ENCODE peak calls at places on chromosomes 6 and 20, in six cellular contexts. One of them, this sample, is unnamed.

GRCh38 chr20:32982617-32983458 is 21.4 kb downstream of the SUN5 start:
- DNase-seq in fibroblast of pulmonary artery: no peak
- DNase-seq in heart right ventricle: peak; percentile 35
- DNase-seq in A673: peak; percentile 7
- DNase-seq in ascending aorta: no peak
- DNase-seq in A549: no peak
- DNase-seq in this sample: no peak

GRCh38 chr6:1749041-1749440 is 139.3 kb downstream of the FOXC1 start:
- DNase-seq in A549: no peak
- DNase-seq in ascending aorta: no peak
- DNase-seq in heart right ventricle: no peak
- DNase-seq in fibroblast of pulmonary artery: no peak
- DNase-seq in A673: no peak
- DNase-seq in this sample: no peak

GRCh38 chr6:165573671-165574070 is 89.4 kb downstream of the PDE10A start:
- DNase-seq in A549: peak; percentile 34
- DNase-seq in ascending aorta: no peak
- DNase-seq in fibroblast of pulmonary artery: peak; percentile 99
- DNase-seq in heart right ventricle: peak; percentile 57
- DNase-seq in A673: peak; percentile 10
- DNase-seq in this sample: peak; percentile 52

GRCh38 chr6:52994031-52994788 is 874 bp downstream of the GSTA4 start:
- DNase-seq in heart right ventricle: peak; percentile 20
- DNase-seq in A673: peak; percentile 53
- DNase-seq in ascending aorta: no peak
- DNase-seq in A549: peak; percentile 5
- DNase-seq in fibroblast of pulmonary artery: peak; percentile 39
- DNase-seq in this sample: no peak

GRCh38 chr20:40251284-40251932 is 437.6 kb downstream of the MAFB start:
- DNase-seq in fibroblast of pulmonary artery: peak; percentile 16
- DNase-seq in ascending aorta: no peak
- DNase-seq in heart right ventricle: no peak
- DNase-seq in A549: peak; percentile 4
- DNase-seq in A673: peak; percentile 78
- DNase-seq in this sample: no peak

GRCh38 chr6:63553208-63553607 is 19.1 kb upstream of the LOC128125822 start:
- DNase-seq in heart right ventricle: no peak
- DNase-seq in fibroblast of pulmonary artery: no peak
- DNase-seq in ascending aorta: no peak
- DNase-seq in A549: no peak
- DNase-seq in A673: no peak
- DNase-seq in this sample: no peak

GRCh38 chr6:144415014-144415413 is 129.9 kb downstream of the UTRN start:
- DNase-seq in A549: peak; percentile 21
- DNase-seq in A673: no peak
- DNase-seq in ascending aorta: no peak
- DNase-seq in fibroblast of pulmonary artery: peak; percentile 76
- DNase-seq in heart right ventricle: no peak
- DNase-seq in this sample: peak; percentile 73

GRCh38 chr6:130758818-130759217 is 68.4 kb upstream of the SMLR1 start:
- DNase-seq in heart right ventricle: no peak
- DNase-seq in fibroblast of pulmonary artery: no peak
- DNase-seq in A673: no peak
- DNase-seq in A549: no peak
- DNase-seq in ascending aorta: no peak
- DNase-seq in this sample: no peak

GRCh38 chr20:33009214-33010132 is 2.0 kb downstream of the BPIFB2 start:
- DNase-seq in heart right ventricle: no peak
- DNase-seq in A673: no peak
- DNase-seq in ascending aorta: no peak
- DNase-seq in A549: no peak
- DNase-seq in fibroblast of pulmonary artery: no peak
- DNase-seq in this sample: no peak

GRCh38 chr6:56399250-56399671 is 151.9 kb upstream of the COL21A1 start:
- DNase-seq in A673: no peak
- DNase-seq in A549: peak; percentile 7
- DNase-seq in fibroblast of pulmonary artery: peak; percentile 23
- DNase-seq in ascending aorta: no peak
- DNase-seq in heart right ventricle: no peak
- DNase-seq in this sample: no peak

GRCh38 chr20:32829291-32830005 is 9.7 kb downstream of the MAPRE1 start:
- DNase-seq in A673: no peak
- DNase-seq in A549: no peak
- DNase-seq in ascending aorta: no peak
- DNase-seq in heart right ventricle: no peak
- DNase-seq in fibroblast of pulmonary artery: no peak
- DNase-seq in this sample: no peak

GRCh38 chr6:21679761-21680265 is 86.3 kb downstream of the SOX4 start:
- DNase-seq in fibroblast of pulmonary artery: peak; percentile 88
- DNase-seq in ascending aorta: no peak
- DNase-seq in heart right ventricle: no peak
- DNase-seq in A549: peak; percentile 16
- DNase-seq in A673: no peak
- DNase-seq in this sample: peak; percentile 25

GRCh38 chr6:28769626-28770402 is 154.0 kb downstream of the TRIM27 start:
- DNase-seq in fibroblast of pulmonary artery: peak; percentile 24
- DNase-seq in A673: peak; percentile 51
- DNase-seq in ascending aorta: no peak
- DNase-seq in heart right ventricle: no peak
- DNase-seq in A549: peak; percentile 35
- DNase-seq in this sample: no peak

GRCh38 chr6:134701301-134701700 is 248.6 kb downstream of the ALDH8A1 start:
- DNase-seq in ascending aorta: no peak
- DNase-seq in fibroblast of pulmonary artery: no peak
- DNase-seq in A673: no peak
- DNase-seq in heart right ventricle: no peak
- DNase-seq in A549: no peak
- DNase-seq in this sample: no peak

GRCh38 chr20:62427172-62428007 is at the start of gene RBBP8NL:
- DNase-seq in A549: no peak
- DNase-seq in heart right ventricle: no peak
- DNase-seq in A673: no peak
- DNase-seq in ascending aorta: no peak
- DNase-seq in fibroblast of pulmonary artery: no peak
- DNase-seq in this sample: no peak

GRCh38 chr6:111248789-111249188 is 161.5 kb downstream of the SLC16A10 start:
- DNase-seq in A549: no peak
- DNase-seq in ascending aorta: no peak
- DNase-seq in heart right ventricle: no peak
- DNase-seq in A673: no peak
- DNase-seq in fibroblast of pulmonary artery: no peak
- DNase-seq in this sample: no peak

GRCh38 chr6:12356431-12356830 is 66.3 kb downstream of the EDN1 start:
- DNase-seq in heart right ventricle: no peak
- DNase-seq in fibroblast of pulmonary artery: no peak
- DNase-seq in A549: no peak
- DNase-seq in ascending aorta: no peak
- DNase-seq in A673: no peak
- DNase-seq in this sample: no peak

GRCh38 chr6:38714239-38715015 is 684 bp upstream of the DNAH8 start:
- DNase-seq in ascending aorta: no peak
- DNase-seq in A549: no peak
- DNase-seq in A673: no peak
- DNase-seq in fibroblast of pulmonary artery: no peak
- DNase-seq in heart right ventricle: no peak
- DNase-seq in this sample: no peak

GRCh38 chr20:33719277-33719988 is 677 bp downstream of the PXMP4 start:
- DNase-seq in fibroblast of pulmonary artery: no peak
- DNase-seq in ascending aorta: no peak
- DNase-seq in heart right ventricle: no peak
- DNase-seq in A549: no peak
- DNase-seq in A673: no peak
- DNase-seq in this sample: no peak

GRCh38 chr6:114520976-114521375 is 178.2 kb upstream of the HS3ST5 start:
- DNase-seq in ascending aorta: no peak
- DNase-seq in heart right ventricle: no peak
- DNase-seq in A673: no peak
- DNase-seq in fibroblast of pulmonary artery: no peak
- DNase-seq in A549: no peak
- DNase-seq in this sample: no peak

GRCh38 chr6:138105880-138106664 is 1.1 kb downstream of the PERP start:
- DNase-seq in A673: no peak
- DNase-seq in A549: no peak
- DNase-seq in heart right ventricle: no peak
- DNase-seq in ascending aorta: no peak
- DNase-seq in fibroblast of pulmonary artery: no peak
- DNase-seq in this sample: no peak

GRCh38 chr6:121759370-121759769 is 323.9 kb downstream of the GJA1 start:
- DNase-seq in ascending aorta: no peak
- DNase-seq in A549: no peak
- DNase-seq in heart right ventricle: no peak
- DNase-seq in fibroblast of pulmonary artery: no peak
- DNase-seq in A673: no peak
- DNase-seq in this sample: no peak

GRCh38 chr20:58421497-58421850 is 32.4 kb downstream of the VAPB start:
- DNase-seq in ascending aorta: no peak
- DNase-seq in A549: no peak
- DNase-seq in fibroblast of pulmonary artery: no peak
- DNase-seq in heart right ventricle: no peak
- DNase-seq in A673: no peak
- DNase-seq in this sample: no peak

GRCh38 chr20:1440024-1440423 is 26.6 kb downstream of the NSFL1C start:
- DNase-seq in fibroblast of pulmonary artery: peak; percentile 26
- DNase-seq in A673: peak; percentile 36
- DNase-seq in A549: no peak
- DNase-seq in heart right ventricle: no peak
- DNase-seq in ascending aorta: no peak
- DNase-seq in this sample: no peak

GRCh38 chr20:20443509-20443908 is 75.6 kb downstream of the INSM1 start:
- DNase-seq in fibroblast of pulmonary artery: no peak
- DNase-seq in A549: no peak
- DNase-seq in heart right ventricle: no peak
- DNase-seq in A673: no peak
- DNase-seq in ascending aorta: no peak
- DNase-seq in this sample: no peak

GRCh38 chr6:33439956-33440648 is 14.3 kb upstream of the ZBTB9 start:
- DNase-seq in A549: no peak
- DNase-seq in ascending aorta: no peak
- DNase-seq in fibroblast of pulmonary artery: no peak
- DNase-seq in heart right ventricle: no peak
- DNase-seq in A673: no peak
- DNase-seq in this sample: no peak

GRCh38 chr6:134416501-134417154 is 98.7 kb upstream of the SGK1 start:
- DNase-seq in A549: no peak
- DNase-seq in ascending aorta: no peak
- DNase-seq in heart right ventricle: no peak
- DNase-seq in fibroblast of pulmonary artery: peak; percentile 42
- DNase-seq in A673: no peak
- DNase-seq in this sample: no peak

GRCh38 chr20:13344671-13345070 is 123.6 kb downstream of the ISM1 start:
- DNase-seq in A549: no peak
- DNase-seq in A673: no peak
- DNase-seq in heart right ventricle: no peak
- DNase-seq in fibroblast of pulmonary artery: no peak
- DNase-seq in ascending aorta: no peak
- DNase-seq in this sample: no peak

GRCh38 chr20:13342469-13343242 is 121.6 kb downstream of the ISM1 start:
- DNase-seq in A549: no peak
- DNase-seq in ascending aorta: no peak
- DNase-seq in heart right ventricle: no peak
- DNase-seq in fibroblast of pulmonary artery: no peak
- DNase-seq in A673: no peak
- DNase-seq in this sample: no peak

GRCh38 chr20:13353261-13353945 is 132.3 kb downstream of the ISM1 start:
- DNase-seq in fibroblast of pulmonary artery: no peak
- DNase-seq in ascending aorta: no peak
- DNase-seq in A673: peak; percentile 93
- DNase-seq in A549: no peak
- DNase-seq in heart right ventricle: no peak
- DNase-seq in this sample: no peak

GRCh38 chr20:13349240-13349604 is 128.1 kb downstream of the ISM1 start:
- DNase-seq in ascending aorta: no peak
- DNase-seq in heart right ventricle: no peak
- DNase-seq in fibroblast of pulmonary artery: no peak
- DNase-seq in A673: no peak
- DNase-seq in A549: no peak
- DNase-seq in this sample: no peak

GRCh38 chr20:13348301-13349239 is 127.5 kb downstream of the ISM1 start:
- DNase-seq in fibroblast of pulmonary artery: peak; percentile 10
- DNase-seq in heart right ventricle: no peak
- DNase-seq in ascending aorta: no peak
- DNase-seq in A673: no peak
- DNase-seq in A549: no peak
- DNase-seq in this sample: no peak
- H3K4me3 ChIP-seq in fibroblast of pulmonary artery: no peak overlapping the region
- H3K4me3 ChIP-seq in heart right ventricle: no peak overlapping the region
- H3K4me3 ChIP-seq in ascending aorta: no peak overlapping the region
- H3K4me3 ChIP-seq in A673: no peak overlapping the region
- H3K4me3 ChIP-seq in A549: no peak overlapping the region
- H3K4me3 ChIP-seq in this sample: no peak overlapping the region

GRCh38 chr6:159045826-159046225 is 1.0 kb upstream of the TAGAP start:
- DNase-seq in ascending aorta: no peak
- DNase-seq in fibroblast of pulmonary artery: no peak
- DNase-seq in A549: no peak
- DNase-seq in heart right ventricle: no peak
- DNase-seq in A673: no peak
- DNase-seq in this sample: no peak
- H3K4me3 ChIP-seq in ascending aorta: no peak overlapping the region
- H3K4me3 ChIP-seq in fibroblast of pulmonary artery: no peak overlapping the region
- H3K4me3 ChIP-seq in A549: no peak overlapping the region
- H3K4me3 ChIP-seq in heart right ventricle: no peak overlapping the region
- H3K4me3 ChIP-seq in A673: no peak overlapping the region
- H3K4me3 ChIP-seq in this sample: no peak overlapping the region

DNA sequence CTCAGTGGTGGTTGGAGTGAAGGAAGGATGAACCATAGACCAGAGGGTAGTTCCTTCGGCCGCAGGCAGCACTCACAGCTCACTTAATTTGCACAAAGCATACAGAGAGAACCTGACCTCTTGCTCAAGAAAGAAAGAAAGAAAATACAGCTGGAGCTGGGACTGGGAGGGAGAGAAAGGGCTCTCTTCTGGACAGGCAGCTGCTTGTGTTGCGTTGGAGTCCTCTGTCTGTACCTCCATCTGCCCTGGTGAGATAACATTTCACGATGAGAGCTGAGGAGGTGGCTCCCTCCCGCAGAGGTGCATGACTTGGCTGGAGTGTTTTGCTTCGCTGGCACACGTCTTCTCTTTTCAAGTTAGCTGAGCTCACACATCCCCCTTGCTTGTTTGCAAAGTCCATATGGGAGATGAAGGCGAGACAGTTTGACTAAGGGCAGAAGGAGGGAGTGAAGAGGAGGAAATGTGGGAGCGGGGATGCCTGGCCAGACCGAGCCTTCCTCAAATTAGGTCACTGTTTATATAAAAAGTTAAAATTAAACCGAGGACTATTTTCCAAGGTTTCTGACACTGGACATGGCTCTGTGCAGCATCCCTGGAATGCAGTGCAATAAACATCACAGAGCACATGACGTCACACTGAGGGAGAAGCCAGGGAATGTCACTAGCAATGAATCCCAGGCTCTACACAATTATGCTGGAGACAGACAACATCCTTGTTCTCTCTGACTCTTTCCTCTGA is 359.4 kb downstream of the CD83 start:
- DNase-seq in ascending aorta: no peak
- DNase-seq in heart right ventricle: no peak
- DNase-seq in A549: peak; percentile 78
- DNase-seq in fibroblast of pulmonary artery: peak; percentile 94
- DNase-seq in A673: no peak
- DNase-seq in this sample: peak; percentile 91
- H3K4me3 ChIP-seq in ascending aorta: no peak overlapping the region
- H3K4me3 ChIP-seq in heart right ventricle: no peak overlapping the region
- H3K4me3 ChIP-seq in A549: peak overlapping the region; percentile 6
- H3K4me3 ChIP-seq in fibroblast of pulmonary artery: peak overlapping the region; percentile 27
- H3K4me3 ChIP-seq in A673: no peak overlapping the region
- H3K4me3 ChIP-seq in this sample: peak overlapping the region; percentile 31

GRCh38 chr20:11499235-11499634 is 418.5 kb upstream of the BTBD3 start:
- DNase-seq in heart right ventricle: no peak
- DNase-seq in A549: no peak
- DNase-seq in fibroblast of pulmonary artery: no peak
- DNase-seq in ascending aorta: no peak
- DNase-seq in A673: peak; percentile 16
- DNase-seq in this sample: no peak
- H3K4me3 ChIP-seq in heart right ventricle: no peak overlapping the region
- H3K4me3 ChIP-seq in A549: no peak overlapping the region
- H3K4me3 ChIP-seq in fibroblast of pulmonary artery: no peak overlapping the region
- H3K4me3 ChIP-seq in ascending aorta: no peak overlapping the region
- H3K4me3 ChIP-seq in A673: no peak overlapping the region
- H3K4me3 ChIP-seq in this sample: no peak overlapping the region